ENCODE peak calls at places on chromosomes 2 and 18, in seven cellular contexts. Q is mesendoderm, I is H9, O is neuronal stem cell, M is mesenchymal stem cell, H is H1, E is trophoblast cell. D is an unnamed sample.
A peak's percentile ranks its signal among the peaks of the same experiment; 100 is the strongest.

GRCh38 chr2:762646-763045 is 85.4 kb upstream of the TMEM18 start:
- DNase-seq in Q (no peak), I (no peak), O (no peak), M (no peak), H (no peak), E (no peak), D (no peak)

GRCh38 chr2:217784996-217785543 is 217.7 kb downstream of the TNS1 start:
- DNase-seq in Q (no peak), I (no peak), O (no peak), M (no peak), H (no peak), E (no peak), D (no peak)

GRCh38 chr2:203706403-203706802 is at the start of gene CD28:
- DNase-seq in Q (no peak), I (no peak), O (no peak), M (no peak), H (no peak), E (no peak), D (no peak)

GRCh38 chr2:32532961-32533360 is 94.9 kb upstream of the TTC27 start:
- DNase-seq in Q (no peak), I (no peak), O (no peak), M (no peak), H (no peak), E (no peak), D (no peak)

GRCh38 chr18:56538756-56539155 is 99.6 kb downstream of the TXNL1 start:
- DNase-seq in Q (no peak), I (no peak), O (no peak), M (no peak), H (no peak), E (no peak), D (peak; percentile 60)

GRCh38 chr2:200703132-200703925 is 108.4 kb upstream of the BZW1 start:
- DNase-seq in Q (peak; percentile 64), I (no peak), O (peak; percentile 42), M (peak; percentile 75), H (no peak), E (peak; percentile 84), D (peak; percentile 80)

GRCh38 chr2:88190808-88191721 is 20.9 kb downstream of the THNSL2 start:
- DNase-seq in Q (peak; percentile 82), I (peak; percentile 82), O (peak; percentile 76), M (peak; percentile 16), H (peak; percentile 83), E (peak; percentile 62), D (peak; percentile 23)

GRCh38 chr2:108069515-108070310 is 83.4 kb downstream of the SLC5A7 start:
- DNase-seq in Q (peak; percentile 40), I (peak; percentile 42), O (no peak), M (no peak), H (no peak), E (peak; percentile 5), D (no peak)

GRCh38 chr18:54149078-54149697 is 75.3 kb downstream of the MBD2 start:
- DNase-seq in Q (peak; percentile 83), I (no peak), O (no peak), M (peak; percentile 91), H (no peak), E (peak; percentile 81), D (peak; percentile 88)

GRCh38 chr2:164840930-164841718 is 499 bp downstream of the COBLL1 start:
- DNase-seq in Q (peak; percentile 92), I (peak; percentile 72), O (peak; percentile 71), M (peak; percentile 80), H (peak; percentile 79), E (peak; percentile 95), D (peak; percentile 32)

GRCh38 chr2:139353874-139354273 is 573.7 kb upstream of the NXPH2 start:
- DNase-seq in Q (peak; percentile 16), I (no peak), O (no peak), M (no peak), H (no peak), E (no peak), D (no peak)

GRCh38 chr2:230942920-230943896 is 18.2 kb upstream of the GPR55 start:
- DNase-seq in Q (no peak), I (no peak), O (no peak), M (no peak), H (peak; percentile 43), E (no peak), D (no peak)

GRCh38 chr2:8525582-8526402 is 156.1 kb upstream of the ID2 start:
- DNase-seq in Q (peak; percentile 73), I (peak; percentile 68), O (no peak), M (peak; percentile 18), H (no peak), E (peak; percentile 44), D (peak; percentile 12)

GRCh38 chr2:139122711-139123158 is 342.5 kb upstream of the NXPH2 start:
- DNase-seq in Q (peak; percentile 76), I (no peak), O (no peak), M (peak; percentile 75), H (no peak), E (peak; percentile 5), D (no peak)

GRCh38 chr2:136423516-136423996 is 305.6 kb upstream of the CXCR4 start:
- DNase-seq in Q (peak; percentile 85), I (peak; percentile 89), O (peak; percentile 73), M (peak; percentile 54), H (peak; percentile 92), E (peak; percentile 79), D (peak; percentile 47)

GRCh38 chr18:79133724-79134123 is 64.5 kb downstream of the ATP9B start:
- DNase-seq in Q (no peak), I (no peak), O (no peak), M (no peak), H (no peak), E (no peak), D (no peak)

GRCh38 chr18:78641689-78642231 is 337.9 kb upstream of the SALL3 start:
- DNase-seq in Q (no peak), I (no peak), O (no peak), M (no peak), H (no peak), E (peak; percentile 8), D (no peak)

GRCh38 chr18:57353940-57354461 is 1.6 kb downstream of the ST8SIA3 start:
- DNase-seq in Q (peak; percentile 90), I (peak; percentile 89), O (peak; percentile 89), M (peak; percentile 16), H (peak; percentile 93), E (peak; percentile 51), D (peak; percentile 17)

GRCh38 chr2:6069354-6069753 is 377.2 kb downstream of the SOX11 start:
- DNase-seq in Q (peak; percentile 80), I (peak; percentile 66), O (no peak), M (no peak), H (peak; percentile 51), E (no peak), D (peak; percentile 5)

GRCh38 chr18:58991127-58991798 is 126.6 kb downstream of the ZNF532 start:
- DNase-seq in Q (no peak), I (no peak), O (no peak), M (no peak), H (no peak), E (no peak), D (peak; percentile 43)

GRCh38 chr18:46324556-46324955 is 220.4 kb downstream of the HAUS1 start:
- DNase-seq in Q (peak; percentile 75), I (no peak), O (no peak), M (peak; percentile 42), H (no peak), E (peak; percentile 17), D (peak; percentile 62)

GRCh38 chr2:176160251-176161040 is 3.3 kb downstream of the HOXD3 start:
- DNase-seq in Q (no peak), I (no peak), O (no peak), M (no peak), H (no peak), E (no peak), D (no peak)

GRCh38 chr2:112077814-112078213 is 22.7 kb downstream of the TMEM87B start:
- DNase-seq in Q (peak; percentile 30), I (peak; percentile 52), O (no peak), M (no peak), H (no peak), E (no peak), D (no peak)

DNA sequence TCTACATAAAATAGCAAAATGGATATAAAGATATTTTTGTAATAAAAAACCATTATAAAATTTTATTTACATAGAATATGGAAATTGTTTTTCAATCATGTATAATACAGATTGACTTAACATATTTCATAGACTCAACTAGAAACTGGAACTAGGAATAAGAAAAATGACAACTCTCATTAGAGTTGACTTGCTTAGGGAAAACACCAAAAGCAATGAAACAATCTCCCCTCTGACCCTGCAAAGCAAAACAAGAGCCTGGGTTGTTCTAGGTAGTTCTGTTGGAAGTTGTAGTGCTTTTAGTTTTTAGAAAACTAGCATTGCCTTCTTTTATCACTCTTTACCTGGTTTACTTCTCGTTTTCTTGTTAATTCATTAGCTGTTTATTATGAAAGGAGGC is 32.2 kb upstream of the MTIF2 start:
- DNase-seq in Q (no peak), I (no peak), O (no peak), M (no peak), H (no peak), E (no peak), D (no peak)
- H2AK5ac ChIP-seq in Q (no peak overlapping the region), I (no peak overlapping the region), O (no peak overlapping the region), M (no peak overlapping the region), H (no peak overlapping the region), E (no peak overlapping the region), D (no peak overlapping the region)

GRCh38 chr2:239393401-239393940 is 7.3 kb downstream of the HDAC4 start:
- DNase-seq in Q (no peak), I (no peak), O (no peak), M (no peak), H (no peak), E (no peak), D (no peak)
- H2AK5ac ChIP-seq in Q (no peak overlapping the region), I (no peak overlapping the region), O (no peak overlapping the region), M (no peak overlapping the region), H (no peak overlapping the region), E (no peak overlapping the region), D (peak overlapping the region; percentile 60)

GRCh38 chr18:35580748-35581534 is 599 bp upstream of the GALNT1 start:
- DNase-seq in Q (peak; percentile 78), I (peak; percentile 62), O (peak; percentile 75), M (peak; percentile 70), H (peak; percentile 72), E (peak; percentile 66), D (peak; percentile 41)

GRCh38 chr18:35581555-35582309 is at the start of gene GALNT1:
- DNase-seq in Q (no peak), I (no peak), O (peak; percentile 12), M (peak; percentile 14), H (peak; percentile 57), E (peak; percentile 32), D (peak; percentile 4)

GRCh38 chr18:35577045-35577848 is 4.3 kb upstream of the GALNT1 start:
- DNase-seq in Q (no peak), I (no peak), O (no peak), M (no peak), H (no peak), E (no peak), D (no peak)

GRCh38 chr18:35582310-35582682 is 756 bp downstream of the GALNT1 start:
- DNase-seq in Q (no peak), I (no peak), O (no peak), M (peak; percentile 22), H (no peak), E (peak; percentile 8), D (no peak)

GRCh38 chr18:35578481-35578880 is 3.1 kb upstream of the GALNT1 start:
- DNase-seq in Q (no peak), I (no peak), O (no peak), M (no peak), H (no peak), E (peak; percentile 19), D (peak; percentile 6)
- H2AK5ac ChIP-seq in Q (no peak overlapping the region), I (no peak overlapping the region), O (no peak overlapping the region), M (peak overlapping the region; percentile 17), H (no peak overlapping the region), E (no peak overlapping the region), D (no peak overlapping the region)

DNA sequence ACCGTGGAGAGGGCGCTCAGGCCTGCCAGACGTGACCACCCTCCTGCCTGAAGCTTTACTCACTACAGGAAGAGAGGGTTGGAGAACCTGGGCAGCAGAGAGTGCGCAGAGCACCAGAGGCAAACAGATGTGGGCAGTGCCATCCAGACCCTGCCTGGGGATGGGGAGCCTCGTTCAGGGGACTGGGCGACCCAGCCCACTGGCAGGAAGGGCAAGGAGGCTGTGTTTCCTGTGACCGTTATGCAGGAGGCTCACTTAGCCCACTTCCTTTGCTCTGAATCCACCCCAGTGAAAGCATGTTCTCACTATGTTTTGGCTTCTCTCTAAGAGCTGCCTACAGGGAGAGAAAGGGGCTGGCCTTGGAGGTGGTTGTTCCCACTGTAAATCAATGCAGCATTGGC is 23.1 kb upstream of the ACKR3 start:
- DNase-seq in Q (no peak), I (no peak), O (no peak), M (no peak), H (no peak), E (no peak), D (no peak)
- H2AK5ac ChIP-seq in Q (no peak overlapping the region), I (no peak overlapping the region), O (no peak overlapping the region), M (no peak overlapping the region), H (no peak overlapping the region), E (no peak overlapping the region), D (no peak overlapping the region)

D was measured in IMR-90.